ENCODE peak calls at places on chromosomes 12 and 14, in seven cellular contexts. F, T, P, U, Y, V and X are unnamed samples.

GRCh38 chr12:110883251-110883650 is 36.5 kb downstream of the CCDC63 start:
- DNase-seq in F (no peak), T (no peak), P (no peak), U (no peak), Y (no peak), V (no peak), X (no peak)

GRCh38 chr12:28421374-28421773 is 231.1 kb downstream of the CCDC91 start:
- DNase-seq in F (no peak), T (no peak), P (no peak), U (no peak), Y (no peak), V (no peak), X (no peak)

GRCh38 chr14:38505221-38506095 is 249.6 kb upstream of the CLEC14A start:
- DNase-seq in F (no peak), T (no peak), P (peak), U (no peak), Y (no peak), V (peak), X (no peak)

GRCh38 chr14:38762436-38762835 is 340.6 kb downstream of the SEC23A start:
- DNase-seq in F (no peak), T (no peak), P (no peak), U (no peak), Y (no peak), V (no peak), X (no peak)

GRCh38 chr14:100142073-100143040 is 17.1 kb downstream of the DEGS2 start:
- DNase-seq in F (no peak), T (no peak), P (peak), U (no peak), Y (no peak), V (no peak), X (no peak)

GRCh38 chr12:59408431-59408830 is 187.4 kb upstream of the SLC16A7 start:
- DNase-seq in F (peak), T (no peak), P (no peak), U (no peak), Y (no peak), V (no peak), X (no peak)

GRCh38 chr12:57896437-57897201 is 44.7 kb upstream of the ATP23 start:
- DNase-seq in F (peak), T (peak), P (peak), U (peak), Y (peak), V (peak), X (no peak)

GRCh38 chr12:113191236-113191635 is 5.7 kb downstream of the RITA1 start:
- DNase-seq in F (no peak), T (no peak), P (no peak), U (no peak), Y (no peak), V (no peak), X (no peak)

GRCh38 chr12:120125792-120126634 is 9.5 kb upstream of the RAB35 start:
- DNase-seq in F (no peak), T (no peak), P (no peak), U (no peak), Y (no peak), V (no peak), X (no peak)

GRCh38 chr12:106865685-106866084 is 90.0 kb upstream of the TMEM263 start:
- DNase-seq in F (no peak), T (no peak), P (no peak), U (no peak), Y (no peak), V (no peak), X (no peak)

GRCh38 chr14:95362180-95362494 is 42.4 kb upstream of the CLMN start:
- DNase-seq in F (no peak), T (no peak), P (peak), U (no peak), Y (no peak), V (no peak), X (no peak)

GRCh38 chr14:103123634-103124500 is 606 bp downstream of the TNFAIP2 start:
- DNase-seq in F (no peak), T (no peak), P (peak), U (no peak), Y (no peak), V (no peak), X (no peak)

GRCh38 chr12:121030576-121031212 is 8.4 kb downstream of the OASL start:
- DNase-seq in F (no peak), T (no peak), P (no peak), U (no peak), Y (no peak), V (no peak), X (no peak)

GRCh38 chr12:80211671-80212070 is 112.3 kb downstream of the OTOGL start:
- DNase-seq in F (no peak), T (no peak), P (no peak), U (no peak), Y (no peak), V (no peak), X (no peak)

GRCh38 chr14:66072190-66072905 is 413.8 kb upstream of the CCDC196 start:
- DNase-seq in F (no peak), T (no peak), P (no peak), U (no peak), Y (no peak), V (no peak), X (no peak)

GRCh38 chr12:124567035-124567672 is at the start of gene NCOR2:
- DNase-seq in F (no peak), T (no peak), P (peak), U (no peak), Y (peak), V (no peak), X (no peak)

GRCh38 chr14:56002316-56002715 is 115.9 kb upstream of the PELI2 start:
- DNase-seq in F (no peak), T (no peak), P (peak), U (no peak), Y (no peak), V (no peak), X (no peak)

GRCh38 chr14:91835920-91836843 is 31.2 kb downstream of the TC2N start:
- DNase-seq in F (peak), T (no peak), P (peak), U (peak), Y (no peak), V (no peak), X (peak)

GRCh38 chr12:753401-754237 is 1.2 kb downstream of the WNK1 start:
- DNase-seq in F (no peak), T (peak), P (peak), U (no peak), Y (peak), V (no peak), X (no peak)

GRCh38 chr12:16583991-16584745 is 21.8 kb downstream of the LMO3 start:
- DNase-seq in F (peak), T (no peak), P (no peak), U (no peak), Y (no peak), V (no peak), X (peak)

GRCh38 chr12:24738436-24738835 is 210.5 kb downstream of the BCAT1 start:
- DNase-seq in F (no peak), T (no peak), P (no peak), U (no peak), Y (no peak), V (no peak), X (no peak)